ENCODE peak calls at places on chromosomes 1 and 21, in four cellular contexts. G is stimulated activated CD8-positive, alpha-beta memory T cell treated with anti-CD3 and anti-CD28 coated beads, Interleukin-15, amount 100 ng/mL, for 24 hours; K is T-helper 2 cell; W is AG08395. C is an unnamed sample.

GRCh38 chr1:159800177-159800935 is 1.8 kb upstream of the FCRL6 start:
- DNase-seq in G (no peak), K (no peak), W (no peak), C (no peak)

GRCh38 chr1:34684246-34684645 is 70.6 kb upstream of the GJB5 start:
- DNase-seq in G (no peak), K (no peak), W (no peak), C (no peak)

GRCh38 chr1:243254927-243255790 is at the start of gene CEP170:
- DNase-seq in G (peak), K (peak), W (peak), C (peak)

GRCh38 chr1:214518387-214518786 is 33.0 kb downstream of the PTPN14 start:
- DNase-seq in G (no peak), K (no peak), W (peak), C (no peak)

GRCh38 chr1:84959294-84959693 is 37.6 kb downstream of the MCOLN2 start:
- DNase-seq in G (no peak), K (peak), W (no peak), C (no peak)

GRCh38 chr1:69433073-69433472 is 134.6 kb upstream of the LRRC7 start:
- DNase-seq in G (no peak), K (no peak), W (no peak), C (no peak)

GRCh38 chr21:28127390-28127789 is 865.3 kb downstream of the LTN1 start:
- DNase-seq in G (no peak), K (no peak), W (no peak), C (no peak)

GRCh38 chr1:195878478-195878877 is 729.8 kb downstream of the KCNT2 start:
- DNase-seq in G (no peak), K (no peak), W (no peak), C (no peak)

GRCh38 chr1:16048573-16049189 is 5.1 kb downstream of the CLCNKB start:
- DNase-seq in G (no peak), K (no peak), W (peak), C (no peak)

C was measured in pancreas.